ENCODE peak calls at places on chromosomes 1 and 21, in six cellular contexts. X, U, G, L, T and E are unnamed samples.

GRCh38 chr1:1910651-1911389 is 4.2 kb upstream of the CALML6 start:
- DNase-seq in L (no peak), X (no peak), G (no peak), U (no peak), T (no peak), E (no peak)

GRCh38 chr1:98046031-98046641 is 125.3 kb upstream of the DPYD start:
- DNase-seq in G (no peak), X (peak; percentile 51), T (no peak), U (no peak), L (no peak), E (no peak)

GRCh38 chr1:185241127-185241526 is 75.9 kb downstream of the IVNS1ABP start:
- DNase-seq in X (no peak), T (no peak), L (no peak), G (no peak), U (no peak), E (no peak)

GRCh38 chr1:80375662-80376061 is 1369.1 kb upstream of the ADGRL4 start:
- DNase-seq in G (no peak), T (no peak), L (no peak), U (no peak), X (peak; percentile 89), E (peak; percentile 19)

GRCh38 chr1:205458777-205459566 is 3.1 kb upstream of the BLACAT1 start:
- DNase-seq in G (no peak), T (no peak), L (no peak), U (no peak), X (peak; percentile 58), E (peak; percentile 61)

GRCh38 chr1:167263784-167264464 is 43.2 kb downstream of the POU2F1 start:
- DNase-seq in G (no peak), X (no peak), T (no peak), L (no peak), U (no peak), E (peak; percentile 6)

GRCh38 chr1:116494351-116494692 is 76.5 kb downstream of the CD58 start:
- DNase-seq in G (no peak), U (no peak), L (no peak), X (no peak), T (no peak), E (no peak)

GRCh38 chr21:33265664-33266049 is 510 bp upstream of the IL10RB start:
- DNase-seq in G (peak; percentile 35), T (peak; percentile 33), X (peak; percentile 14), L (no peak), U (no peak), E (no peak)

GRCh38 chr21:44874497-44875331 is 1.2 kb upstream of the PTTG1IP start:
- DNase-seq in T (peak; percentile 94), G (peak; percentile 47), U (peak; percentile 78), L (no peak), X (no peak), E (no peak)
- TF ChIP-seq POLR2A in T (no peak), G (peak; percentile 30), U (no peak), L (no peak), X (no peak), E (no peak)

GRCh38 chr1:220093361-220094015 is 444 bp upstream of the IARS2 start:
- DNase-seq in G (no peak), T (no peak), L (no peak), U (peak; percentile 85), X (no peak), E (no peak)

GRCh38 chr1:220092694-220093093 is 1.2 kb upstream of the IARS2 start:
- DNase-seq in X (no peak), U (no peak), L (no peak), T (no peak), G (no peak), E (no peak)

GRCh38 chr1:220094016-220094911 is at the start of gene IARS2:
- DNase-seq in T (peak; percentile 86), L (peak; percentile 82), U (no peak), G (peak; percentile 80), X (peak; percentile 82), E (peak; percentile 82)

GRCh38 chr1:220084460-220084859 is 5.1 kb downstream of the BPNT1 start:
- DNase-seq in T (no peak), L (no peak), X (no peak), G (no peak), U (no peak), E (no peak)

DNA sequence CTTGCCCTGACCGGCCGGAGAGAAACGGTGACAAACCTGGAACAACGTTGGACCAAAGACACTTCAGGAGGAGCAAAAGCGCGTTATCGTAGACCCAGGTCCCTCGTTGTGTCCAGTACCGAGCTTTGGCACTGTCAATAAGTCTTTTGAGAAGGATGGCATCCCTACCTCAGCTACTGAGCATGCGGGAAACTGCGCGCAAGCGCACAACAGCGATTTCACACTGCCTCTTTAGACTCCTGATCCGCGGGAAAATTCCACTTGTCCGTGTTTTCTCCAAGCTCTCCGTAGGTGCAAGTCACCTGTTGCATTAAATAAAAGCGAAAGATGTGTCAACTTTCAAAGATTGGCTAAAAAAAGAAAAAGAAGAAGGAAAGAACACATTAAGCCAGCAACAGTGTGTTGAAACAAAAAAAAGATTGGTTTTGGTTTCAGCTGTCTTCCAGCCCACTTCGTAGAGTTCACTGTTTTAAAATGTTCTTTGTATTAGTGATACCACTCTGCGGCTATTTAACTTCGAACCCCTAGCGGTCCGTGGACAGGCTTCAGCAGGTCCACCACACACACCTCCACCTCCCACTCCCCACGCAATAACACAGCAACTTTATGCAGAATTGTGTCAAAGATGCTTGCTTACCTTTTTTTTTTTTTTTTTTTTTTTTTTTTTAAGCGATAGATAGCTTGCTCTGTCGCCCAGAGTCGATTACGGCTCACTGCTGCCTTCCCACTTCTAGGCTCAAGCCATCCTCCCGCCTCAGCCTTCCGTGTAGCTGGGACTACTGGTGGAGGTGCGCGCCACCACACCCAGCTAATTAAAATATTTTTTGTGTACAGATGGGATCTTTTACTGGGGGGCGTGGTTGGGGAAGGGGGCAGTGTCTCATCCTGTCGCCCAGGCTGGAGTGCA is at the start of gene BPNT1:
- DNase-seq in G (peak; percentile 93), U (peak; percentile 95), L (peak; percentile 48), T (peak; percentile 96), X (peak; percentile 93), E (peak; percentile 76)
- TF ChIP-seq POLR2A in G (peak; percentile 74), U (peak; percentile 59), L (peak; percentile 84), T (peak; percentile 82), X (no peak), E (peak; percentile 87)

DNA sequence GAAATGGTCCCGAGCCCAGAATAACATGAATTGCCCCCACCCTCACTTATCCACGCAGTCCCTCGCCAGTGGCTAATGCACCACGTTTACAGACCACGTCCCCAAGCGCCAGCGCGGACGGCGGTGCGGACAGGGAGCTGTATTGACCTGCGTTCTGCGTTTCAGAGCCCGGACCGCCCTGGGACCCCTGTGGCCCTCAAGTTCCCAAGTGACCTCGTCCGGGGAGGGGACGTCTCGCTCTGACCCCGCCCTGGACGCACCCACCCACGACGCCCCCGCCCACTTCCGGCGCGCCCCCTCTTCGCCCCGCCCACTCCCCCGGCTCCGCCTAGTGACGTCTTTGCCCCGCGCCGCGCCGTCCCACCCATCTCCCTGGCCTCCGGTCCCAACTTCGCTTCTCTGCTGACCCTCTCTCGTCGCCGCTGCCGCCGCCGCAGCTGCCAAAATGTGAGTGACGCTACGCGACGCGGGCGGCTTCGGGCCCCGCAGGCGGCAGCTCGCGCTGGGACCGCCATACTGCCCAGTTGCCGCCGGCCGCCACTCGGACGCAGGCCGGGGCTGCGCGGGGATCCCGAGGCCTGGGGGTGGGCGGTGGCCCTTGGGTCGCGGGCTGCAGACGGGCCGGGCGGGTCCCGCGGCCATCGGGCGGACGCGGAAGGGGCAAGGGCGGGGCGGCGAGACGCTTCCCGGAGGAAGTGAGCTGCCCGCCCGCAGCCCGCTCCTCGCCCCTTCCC is at the start of gene VAMP3:
- DNase-seq in X (peak; percentile 67), G (peak; percentile 85), U (peak; percentile 83), T (peak; percentile 81), L (peak; percentile 90), E (peak; percentile 49)
- TF ChIP-seq POLR2A in X (peak; percentile 47), G (peak; percentile 75), U (peak; percentile 60), T (peak; percentile 75), L (no peak), E (peak; percentile 58)

GRCh38 chr1:190809312-190809711 is 331.6 kb upstream of the BRINP3 start:
- DNase-seq in X (no peak), T (no peak), U (no peak), L (no peak), G (no peak), E (no peak)
- TF ChIP-seq POLR2A in X (no peak), T (no peak), U (no peak), L (no peak), G (no peak), E (no peak)

DNA sequence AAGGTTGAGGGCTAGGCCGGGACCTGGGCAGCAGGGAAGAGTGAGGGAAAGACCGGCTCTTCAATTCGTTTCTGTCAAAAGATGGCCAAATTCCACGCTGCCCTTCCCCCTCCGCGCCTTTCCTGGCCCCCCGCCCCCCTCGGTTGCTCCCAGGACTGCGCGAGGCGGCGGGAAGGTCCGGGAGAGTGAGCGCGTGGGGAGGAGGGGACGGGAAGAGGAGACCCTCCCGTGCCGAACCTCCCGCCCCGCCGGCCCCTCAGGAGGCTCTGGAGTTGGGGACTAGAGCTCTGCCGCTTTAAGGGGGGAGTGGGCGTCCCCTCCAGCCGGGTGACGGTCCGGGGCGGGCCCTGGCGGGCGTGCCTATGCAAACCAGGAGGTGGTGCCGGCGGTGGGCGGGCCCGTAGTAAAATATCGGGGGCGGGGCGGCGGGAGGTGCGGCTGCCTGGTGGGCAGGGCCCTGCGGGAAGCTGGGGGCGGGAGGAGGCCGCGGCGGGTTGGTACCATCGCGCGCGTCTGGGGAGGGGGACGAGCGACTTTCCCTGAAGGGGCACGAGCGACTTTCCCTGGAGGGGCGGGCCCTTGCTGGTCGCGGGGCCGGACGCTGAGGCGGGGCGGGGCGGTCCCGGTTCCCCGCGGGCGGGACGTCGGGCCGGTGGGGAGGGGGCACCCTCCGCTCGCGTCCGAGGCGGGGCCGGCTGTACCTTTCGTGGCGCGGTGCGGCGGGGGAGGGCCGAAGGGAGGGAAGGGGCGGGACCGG is 58.2 kb downstream of the BCL9 start:
- DNase-seq in T (peak; percentile 97), G (peak; percentile 97), X (peak; percentile 95), U (peak; percentile 98), L (peak; percentile 78), E (peak; percentile 86)
- TF ChIP-seq POLR2A in T (peak; percentile 92), G (peak; percentile 82), X (peak; percentile 44), U (peak; percentile 93), L (no peak), E (peak; percentile 63)